ENCODE peak calls at places on chromosomes 13 and 19, in five cellular contexts. M is endothelial cell; K is pons; W is stimulated activated CD4-positive, alpha-beta T cell treated with anti-CD3 and anti-CD28 coated beads, Interleukin-1b, Interleukin-23, amount 100 ng/mL, for 4 hours; V is DMS53. A is an unnamed sample.

GRCh38 chr19:45471116-45471865 is 3.5 kb downstream of the FOSB start:
- DNase-seq in M (no peak), W (no peak), K (no peak), V (peak), A (no peak)

GRCh38 chr13:36377822-36378480 is 31.8 kb upstream of the SPART start:
- DNase-seq in V (no peak), M (no peak), K (no peak), W (no peak), A (no peak)

GRCh38 chr19:33047422-33047821 is 17.3 kb downstream of the RHPN2 start:
- DNase-seq in M (no peak), V (no peak), K (no peak), W (no peak), A (no peak)

GRCh38 chr13:96967248-96967745 is 27.0 kb downstream of the OXGR1 start:
- DNase-seq in V (peak), W (no peak), K (no peak), M (no peak), A (no peak)

GRCh38 chr13:109410868-109411267 is 375.5 kb downstream of the IRS2 start:
- DNase-seq in K (no peak), V (no peak), M (no peak), W (no peak), A (no peak)

GRCh38 chr19:10416380-10417257 is 3.7 kb upstream of the PDE4A start:
- DNase-seq in W (peak), K (peak), V (peak), M (peak), A (peak)

GRCh38 chr13:52043675-52044074 is 19.2 kb downstream of the UTP14C start:
- DNase-seq in W (no peak), K (no peak), M (no peak), V (no peak), A (no peak)

GRCh38 chr13:114063545-114064515 is 68.6 kb downstream of the RASA3 start:
- DNase-seq in W (no peak), V (peak), M (no peak), K (peak), A (no peak)

GRCh38 chr13:83996415-83996814 is 114.1 kb upstream of the SLITRK1 start:
- DNase-seq in W (no peak), M (no peak), K (no peak), V (no peak), A (no peak)

GRCh38 chr19:17948967-17949930 is 16.4 kb downstream of the CCDC124 start:
- DNase-seq in K (no peak), M (no peak), V (peak), W (no peak), A (no peak)

GRCh38 chr19:51047031-51047335 is 12.2 kb upstream of the KLK12 start:
- DNase-seq in M (no peak), K (no peak), V (no peak), W (no peak), A (no peak)